ENCODE peak calls at places on chromosomes 6 and 20, in nine cellular contexts. G, I, Z, J, H, E, U, B and A are unnamed samples. For H3K9me3, the result is how much of the 10 kb centered on the place peaks cover.

GRCh38 chr6:107820571-107821261 is 3.4 kb downstream of the SCML4 start:
- DNase-seq in B (peak), U (no peak), G (no peak), I (peak), J (peak), Z (no peak), H (no peak), E (no peak), A (peak)

GRCh38 chr6:118739976-118740771 is 88.8 kb upstream of the CEP85L start:
- DNase-seq in H (no peak), E (no peak), Z (no peak), G (no peak), I (no peak), U (no peak), B (peak), J (no peak), A (no peak)

GRCh38 chr6:17212541-17213371 is 68.4 kb upstream of the RBM24 start:
- DNase-seq in J (no peak), H (no peak), B (peak), I (no peak), G (no peak), Z (no peak), U (no peak), E (no peak), A (no peak)

GRCh38 chr20:51812861-51813260 is 10.5 kb upstream of the SALL4 start:
- DNase-seq in U (no peak), G (no peak), B (no peak), H (no peak), I (no peak), E (no peak), J (no peak), Z (no peak), A (no peak)

GRCh38 chr20:19275630-19276071 is 63.2 kb downstream of the SLC24A3 start:
- DNase-seq in H (peak), I (no peak), U (no peak), J (no peak), B (peak), Z (no peak), E (peak), G (peak), A (no peak)

GRCh38 chr20:47428164-47428563 is 71.7 kb upstream of the ZMYND8 start:
- DNase-seq in G (no peak), Z (no peak), H (no peak), J (no peak), U (no peak), E (no peak), I (no peak), B (no peak), A (no peak)

GRCh38 chr20:48015136-48015925 is 230.1 kb upstream of the SULF2 start:
- DNase-seq in I (no peak), H (no peak), Z (no peak), E (no peak), G (no peak), J (no peak), B (peak), U (no peak), A (no peak)

GRCh38 chr20:18362916-18363315 is 74.6 kb downstream of the ZNF133 start:
- DNase-seq in G (no peak), Z (no peak), B (no peak), E (no peak), U (no peak), I (no peak), J (no peak), H (no peak), A (no peak)

GRCh38 chr20:23096986-23097520 is 10.9 kb upstream of the CD93 start:
- DNase-seq in I (no peak), B (no peak), J (no peak), H (no peak), Z (no peak), E (no peak), G (no peak), U (no peak), A (no peak)

GRCh38 chr20:18272451-18272850 is 15.9 kb upstream of the ZNF133 start:
- DNase-seq in U (peak), J (no peak), H (no peak), E (peak), B (peak), Z (no peak), G (no peak), I (no peak), A (no peak)

GRCh38 chr20:40468759-40469158 is 220.3 kb downstream of the MAFB start:
- DNase-seq in Z (no peak), G (no peak), B (no peak), I (no peak), U (no peak), J (no peak), E (no peak), H (no peak), A (no peak)

GRCh38 chr6:20688710-20689500 is 154.6 kb downstream of the CDKAL1 start:
- DNase-seq in E (no peak), I (no peak), H (no peak), G (no peak), J (peak), B (peak), Z (no peak), U (no peak), A (peak)

GRCh38 chr6:158081657-158081935 is 86.5 kb downstream of the SERAC1 start:
- DNase-seq in H (no peak), I (no peak), J (no peak), U (no peak), G (no peak), Z (no peak), E (no peak), B (no peak), A (no peak)

GRCh38 chr20:62454936-62455673 is 20.7 kb downstream of the GATA5 start:
- DNase-seq in I (no peak), E (no peak), J (no peak), U (no peak), G (no peak), B (no peak), H (no peak), Z (no peak), A (no peak)

GRCh38 chr6:317068-317451 is 24.8 kb downstream of the DUSP22 start:
- DNase-seq in Z (no peak), J (no peak), B (no peak), E (no peak), H (no peak), I (no peak), U (no peak), G (no peak), A (no peak)

GRCh38 chr20:63966944-63967322 is 2.8 kb downstream of the ZNF512B start:
- DNase-seq in J (no peak), I (no peak), E (peak), B (no peak), H (no peak), Z (no peak), U (no peak), G (no peak), A (no peak)

GRCh38 chr20:63047267-63047666 is 40.5 kb upstream of the BHLHE23 start:
- DNase-seq in H (no peak), U (no peak), J (no peak), E (no peak), B (no peak), I (no peak), Z (no peak), G (no peak), A (no peak)

GRCh38 chr6:22653980-22654610 is 84.7 kb downstream of the HDGFL1 start:
- DNase-seq in I (no peak), U (no peak), Z (no peak), E (no peak), J (no peak), H (no peak), G (no peak), B (no peak), A (no peak)

GRCh38 chr20:1320902-1321653 is 7.9 kb downstream of the SDCBP2 start:
- DNase-seq in Z (no peak), E (no peak), H (no peak), U (no peak), B (no peak), G (no peak), J (no peak), I (no peak), A (no peak)

GRCh38 chr6:16432075-16433032 is 194.0 kb downstream of the GMPR start:
- DNase-seq in I (no peak), H (peak), U (no peak), J (no peak), Z (no peak), B (peak), E (peak), G (no peak), A (no peak)

GRCh38 chr20:4613718-4614620 is 107.7 kb upstream of the PRND start:
- DNase-seq in G (peak), J (peak), U (no peak), Z (peak), H (no peak), B (peak), I (peak), E (peak), A (peak)

GRCh38 chr20:33995053-33995816 is 1.5 kb downstream of the RALY start:
- DNase-seq in G (peak), H (no peak), I (no peak), B (peak), Z (no peak), J (no peak), U (peak), E (no peak), A (no peak)

GRCh38 chr20:63326314-63327228 is 33.6 kb downstream of the COL20A1 start:
- DNase-seq in B (no peak), G (no peak), H (peak), Z (no peak), I (no peak), E (no peak), U (no peak), J (no peak), A (no peak)

GRCh38 chr6:135938588-135939215 is 87.2 kb downstream of the PDE7B start:
- DNase-seq in E (peak), G (no peak), U (no peak), B (peak), J (no peak), H (no peak), Z (no peak), I (no peak), A (no peak)

DNA sequence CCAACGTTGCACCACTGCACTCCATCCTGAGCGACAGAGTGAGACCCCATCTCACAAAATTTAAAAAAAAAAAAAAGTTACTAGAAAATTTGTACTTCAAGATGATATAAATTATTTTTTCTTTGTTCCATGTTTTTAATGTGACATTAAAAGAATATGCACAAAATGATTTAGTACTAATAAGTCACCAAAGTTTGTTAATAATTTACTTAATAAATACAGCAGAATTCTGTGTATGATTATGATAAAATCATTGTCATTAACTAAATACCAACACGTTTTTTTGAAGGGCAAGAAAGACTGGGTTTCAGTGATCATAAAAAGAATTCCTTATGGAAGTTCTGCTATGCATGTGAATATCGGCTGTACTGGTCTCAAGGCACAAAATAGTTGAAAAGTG is 28.1 kb downstream of the GOPC start:
- DNase-seq in B (no peak), Z (no peak), H (no peak), G (no peak), E (no peak), I (no peak), U (no peak), J (no peak), A (no peak)
- H3K4me3 ChIP-seq in B (no peak), Z (no peak), H (no peak), G (no peak), E (no peak), I (no peak), U (no peak), J (no peak), A (no peak)

GRCh38 chr6:105791569-105792318 is 294.4 kb upstream of the PRDM1 start:
- DNase-seq in Z (no peak), B (no peak), G (no peak), H (no peak), I (no peak), E (no peak), J (no peak), U (no peak), A (no peak)
- H3K9me3 ChIP-seq in Z (under half), B (under half), G (under half), H (under half), I (under half), E (under half), J (under half), U (under half), A (under half)

GRCh38 chr6:6004147-6004995 is 2.4 kb downstream of the NRN1 start:
- DNase-seq in J (no peak), Z (no peak), E (no peak), U (no peak), I (no peak), G (no peak), H (no peak), B (peak), A (no peak)
- H3K4me3 ChIP-seq in J (peak), Z (peak), E (peak), U (no peak), I (peak), G (peak), H (peak), B (no peak), A (peak)

DNA sequence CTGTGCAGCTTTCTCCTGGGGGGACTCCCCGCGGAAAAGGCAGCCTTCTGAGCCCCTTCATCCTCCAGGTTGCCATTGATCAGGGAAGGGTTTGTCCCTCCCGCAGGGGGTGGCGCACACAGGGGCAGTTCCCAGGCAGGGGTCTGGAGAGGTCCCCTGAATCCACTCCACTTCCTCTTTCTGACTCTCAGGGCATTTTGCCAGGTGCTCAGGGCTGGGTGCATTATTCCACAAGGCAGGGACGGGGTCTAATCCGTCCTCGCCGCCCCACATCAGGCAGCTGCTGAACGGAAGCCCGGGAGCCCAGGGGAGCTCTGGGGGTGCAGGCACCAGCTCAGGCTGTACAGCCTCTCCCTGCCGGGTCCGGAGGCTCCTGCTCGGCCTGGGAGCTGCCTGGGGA is 180.9 kb downstream of the TTLL2 start:
- DNase-seq in Z (no peak), I (no peak), U (no peak), J (no peak), B (no peak), G (no peak), H (no peak), E (no peak), A (no peak)
- H3K9me3 ChIP-seq in Z (under half), I (under half), U (under half), J (under half), B (under half), G (under half), H (under half), E (under half), A (under half)

GRCh38 chr6:53325785-53326184 is 23.0 kb downstream of the ELOVL5 start:
- DNase-seq in J (no peak), Z (no peak), H (no peak), B (no peak), G (no peak), U (no peak), E (no peak), I (no peak), A (no peak)

GRCh38 chr6:53328375-53328774 is 20.4 kb downstream of the ELOVL5 start:
- DNase-seq in U (no peak), H (no peak), G (no peak), I (no peak), Z (no peak), E (no peak), J (no peak), B (no peak), A (no peak)

GRCh38 chr6:53326372-53327016 is 22.3 kb downstream of the ELOVL5 start:
- DNase-seq in Z (no peak), B (peak), E (peak), U (no peak), H (peak), J (no peak), G (no peak), I (no peak), A (no peak)

GRCh38 chr6:53330137-53330536 is 18.6 kb downstream of the ELOVL5 start:
- DNase-seq in I (no peak), G (no peak), Z (no peak), J (no peak), B (no peak), U (no peak), E (no peak), H (no peak), A (no peak)

DNA sequence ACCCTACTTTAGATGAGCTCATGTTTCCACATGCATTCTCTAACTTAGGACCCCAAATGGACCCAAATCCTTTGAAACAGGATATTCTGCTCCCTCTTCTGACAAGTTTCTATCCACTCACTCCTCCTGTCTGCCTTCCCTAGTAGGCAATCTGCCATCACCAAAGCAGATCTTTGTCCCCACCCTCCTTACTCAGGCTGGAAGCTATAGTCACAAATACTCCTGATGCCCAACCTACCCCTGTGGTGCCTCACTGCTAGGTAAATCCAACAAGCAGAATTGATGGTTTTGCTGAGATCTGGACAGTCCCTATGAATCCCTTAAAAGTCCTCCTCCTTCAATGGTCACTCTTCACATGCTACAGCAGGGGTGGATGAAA is 21.7 kb downstream of the ELOVL5 start:
- DNase-seq in G (no peak), Z (no peak), U (no peak), J (no peak), H (no peak), E (no peak), I (no peak), B (peak), A (no peak)
- H3K4me3 ChIP-seq in G (no peak), Z (no peak), U (no peak), J (no peak), H (no peak), E (no peak), I (no peak), B (no peak), A (peak)

GRCh38 chr6:24667378-24667803 is 514 bp downstream of the ACOT13 start:
- DNase-seq in G (peak), U (peak), H (no peak), E (no peak), B (no peak), J (no peak), Z (no peak), I (no peak), A (no peak)

GRCh38 chr6:24673625-24674024 is 6.7 kb downstream of the ACOT13 start:
- DNase-seq in Z (no peak), H (no peak), E (no peak), B (no peak), G (no peak), U (no peak), J (no peak), I (no peak), A (no peak)

GRCh38 chr6:24668997-24669361 is 2.1 kb downstream of the ACOT13 start:
- DNase-seq in B (no peak), J (no peak), Z (no peak), E (no peak), U (no peak), I (no peak), H (no peak), G (no peak), A (no peak)

GRCh38 chr6:24666616-24667377 is at the start of the genes ACOT13 and TDP2:
- DNase-seq in B (peak), G (peak), Z (peak), I (peak), H (peak), U (peak), J (peak), E (peak), A (peak)

GRCh38 chr6:24672573-24673182 is 5.8 kb downstream of the ACOT13 start:
- DNase-seq in H (no peak), I (no peak), Z (no peak), E (no peak), B (no peak), J (no peak), G (no peak), U (no peak), A (no peak)
- H3K9me3 ChIP-seq in H (under half), I (under half), Z (under half), E (under half), B (under half), J (under half), G (under half), U (under half), A (under half)

DNA sequence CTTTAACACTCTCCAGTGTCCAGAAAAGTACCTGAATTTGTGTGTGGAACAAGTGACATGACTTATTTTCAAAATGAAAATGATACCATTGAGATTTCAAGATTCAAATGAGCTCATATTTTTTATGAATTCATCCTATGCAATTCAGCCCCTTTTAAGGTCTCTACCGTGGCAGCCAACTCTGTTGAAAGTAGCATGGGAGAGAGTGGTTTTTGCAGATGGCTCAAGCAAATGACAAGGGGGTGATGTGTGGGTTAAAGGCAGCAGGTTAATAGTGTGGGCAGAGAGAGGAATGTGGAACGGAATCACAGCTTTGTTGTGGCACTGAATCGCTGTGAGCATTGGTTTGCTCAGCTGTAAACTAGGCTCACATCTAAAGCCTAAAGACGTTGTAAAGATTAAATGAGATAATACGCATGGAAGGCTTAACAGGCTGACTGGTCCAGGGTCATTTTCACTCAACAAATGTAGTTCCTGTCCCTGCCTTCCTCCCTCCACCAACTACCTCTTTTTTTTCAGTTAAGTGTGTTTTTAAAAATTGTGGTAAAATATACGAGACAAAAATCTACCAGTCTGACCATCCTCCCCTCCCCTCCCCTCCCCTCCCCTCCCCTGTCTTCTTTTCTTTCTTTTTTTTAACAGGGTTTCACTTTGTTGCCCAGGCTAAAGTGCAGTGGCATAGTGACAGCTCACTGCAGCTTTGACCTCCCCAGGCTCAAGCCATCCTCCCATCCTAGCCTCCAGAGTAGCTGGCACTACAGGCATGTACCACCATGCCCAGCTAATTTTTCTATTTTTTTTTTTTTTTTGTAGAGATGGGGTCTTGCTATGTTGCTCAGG is 114.7 kb upstream of the ZNF217 start:
- DNase-seq in I (no peak), G (no peak), Z (no peak), E (no peak), J (peak), U (peak), H (no peak), B (peak), A (no peak)
- H3K4me3 ChIP-seq in I (no peak), G (no peak), Z (no peak), E (no peak), J (no peak), U (no peak), H (no peak), B (peak), A (peak)

GRCh38 chr6:19342616-19343015 is 494.6 kb upstream of the ID4 start:
- DNase-seq in Z (no peak), H (no peak), E (no peak), I (no peak), U (no peak), G (no peak), B (peak), J (no peak), A (no peak)
- H3K9me3 ChIP-seq in Z (under half), H (under half), E (under half), I (under half), U (under half), G (under half), B (under half), J (under half), A (under half)